ENCODE peak calls at places on chromosomes 3 and 15, in five cellular contexts. One of them, this sample, is unnamed.

GRCh38 chr3:53236112-53236841 is 19.5 kb downstream of the TKT start:
- DNase-seq in activated CD8-positive, alpha-beta T cell treated with anti-CD3 and anti-CD28 coated beads for 36 hours: no peak
- DNase-seq in nephron progenitor cell: no peak
- DNase-seq in bronchial epithelial cell: peak; percentile 72
- DNase-seq in breast epithelium: no peak
- DNase-seq in this sample: no peak

GRCh38 chr15:60396964-60397771 is 618 bp downstream of the ANXA2 start:
- DNase-seq in activated CD8-positive, alpha-beta T cell treated with anti-CD3 and anti-CD28 coated beads for 36 hours: peak; percentile 76
- DNase-seq in nephron progenitor cell: peak; percentile 79
- DNase-seq in bronchial epithelial cell: peak; percentile 62
- DNase-seq in breast epithelium: peak; percentile 69
- DNase-seq in this sample: peak; percentile 78

GRCh38 chr3:165984589-165984988 is 147.4 kb upstream of the BCHE start:
- DNase-seq in activated CD8-positive, alpha-beta T cell treated with anti-CD3 and anti-CD28 coated beads for 36 hours: no peak
- DNase-seq in nephron progenitor cell: no peak
- DNase-seq in bronchial epithelial cell: no peak
- DNase-seq in breast epithelium: no peak
- DNase-seq in this sample: no peak

GRCh38 chr3:50164056-50164455 is 8.9 kb downstream of the SEMA3F start:
- DNase-seq in activated CD8-positive, alpha-beta T cell treated with anti-CD3 and anti-CD28 coated beads for 36 hours: no peak
- DNase-seq in nephron progenitor cell: no peak
- DNase-seq in bronchial epithelial cell: peak; percentile 88
- DNase-seq in breast epithelium: peak; percentile 89
- DNase-seq in this sample: no peak

GRCh38 chr3:81887448-81887847 is 126.0 kb upstream of the GBE1 start:
- DNase-seq in activated CD8-positive, alpha-beta T cell treated with anti-CD3 and anti-CD28 coated beads for 36 hours: no peak
- DNase-seq in nephron progenitor cell: no peak
- DNase-seq in bronchial epithelial cell: no peak
- DNase-seq in breast epithelium: no peak
- DNase-seq in this sample: no peak

GRCh38 chr3:54870423-54870822 is 57.4 kb downstream of the LRTM1 start:
- DNase-seq in activated CD8-positive, alpha-beta T cell treated with anti-CD3 and anti-CD28 coated beads for 36 hours: no peak
- DNase-seq in nephron progenitor cell: no peak
- DNase-seq in bronchial epithelial cell: peak; percentile 70
- DNase-seq in breast epithelium: no peak
- DNase-seq in this sample: no peak

GRCh38 chr3:155946178-155946577 is 75.7 kb downstream of the GMPS start:
- DNase-seq in activated CD8-positive, alpha-beta T cell treated with anti-CD3 and anti-CD28 coated beads for 36 hours: no peak
- DNase-seq in nephron progenitor cell: no peak
- DNase-seq in bronchial epithelial cell: peak; percentile 82
- DNase-seq in breast epithelium: no peak
- DNase-seq in this sample: no peak

GRCh38 chr3:73080201-73080966 is 18.9 kb downstream of the EBLN2 start:
- DNase-seq in activated CD8-positive, alpha-beta T cell treated with anti-CD3 and anti-CD28 coated beads for 36 hours: peak; percentile 48
- DNase-seq in nephron progenitor cell: no peak
- DNase-seq in bronchial epithelial cell: no peak
- DNase-seq in breast epithelium: no peak
- DNase-seq in this sample: peak; percentile 45

GRCh38 chr3:101026244-101026643 is 33.0 kb upstream of the ABI3BP start:
- DNase-seq in activated CD8-positive, alpha-beta T cell treated with anti-CD3 and anti-CD28 coated beads for 36 hours: no peak
- DNase-seq in nephron progenitor cell: no peak
- DNase-seq in bronchial epithelial cell: no peak
- DNase-seq in breast epithelium: no peak
- DNase-seq in this sample: no peak

GRCh38 chr15:57172925-57173324 is 203.4 kb upstream of the CGNL1 start:
- DNase-seq in activated CD8-positive, alpha-beta T cell treated with anti-CD3 and anti-CD28 coated beads for 36 hours: no peak
- DNase-seq in nephron progenitor cell: no peak
- DNase-seq in bronchial epithelial cell: no peak
- DNase-seq in breast epithelium: no peak
- DNase-seq in this sample: no peak

GRCh38 chr3:30353711-30354467 is 252.5 kb upstream of the TGFBR2 start:
- DNase-seq in activated CD8-positive, alpha-beta T cell treated with anti-CD3 and anti-CD28 coated beads for 36 hours: peak; percentile 74
- DNase-seq in nephron progenitor cell: no peak
- DNase-seq in bronchial epithelial cell: peak; percentile 85
- DNase-seq in breast epithelium: no peak
- DNase-seq in this sample: no peak

GRCh38 chr3:45885979-45886711 is at the start of gene CCR9:
- DNase-seq in activated CD8-positive, alpha-beta T cell treated with anti-CD3 and anti-CD28 coated beads for 36 hours: no peak
- DNase-seq in nephron progenitor cell: no peak
- DNase-seq in bronchial epithelial cell: no peak
- DNase-seq in breast epithelium: no peak
- DNase-seq in this sample: no peak

GRCh38 chr3:45610129-45610528 is 15.6 kb downstream of the LIMD1 start:
- DNase-seq in activated CD8-positive, alpha-beta T cell treated with anti-CD3 and anti-CD28 coated beads for 36 hours: no peak
- DNase-seq in nephron progenitor cell: no peak
- DNase-seq in bronchial epithelial cell: no peak
- DNase-seq in breast epithelium: no peak
- DNase-seq in this sample: no peak

GRCh38 chr3:182789371-182789770 is 3.9 kb upstream of the ATP11B start:
- DNase-seq in activated CD8-positive, alpha-beta T cell treated with anti-CD3 and anti-CD28 coated beads for 36 hours: no peak
- DNase-seq in nephron progenitor cell: no peak
- DNase-seq in bronchial epithelial cell: peak; percentile 20
- DNase-seq in breast epithelium: no peak
- DNase-seq in this sample: no peak

GRCh38 chr3:152202976-152203626 is 65.6 kb upstream of the MBNL1 start:
- DNase-seq in activated CD8-positive, alpha-beta T cell treated with anti-CD3 and anti-CD28 coated beads for 36 hours: peak; percentile 45
- DNase-seq in nephron progenitor cell: no peak
- DNase-seq in bronchial epithelial cell: no peak
- DNase-seq in breast epithelium: no peak
- DNase-seq in this sample: no peak

GRCh38 chr15:86865920-86866319 is 786.2 kb downstream of the AGBL1 start:
- DNase-seq in activated CD8-positive, alpha-beta T cell treated with anti-CD3 and anti-CD28 coated beads for 36 hours: no peak
- DNase-seq in nephron progenitor cell: no peak
- DNase-seq in bronchial epithelial cell: no peak
- DNase-seq in breast epithelium: no peak
- DNase-seq in this sample: no peak

GRCh38 chr3:58861551-58861950 is 188.3 kb downstream of the CFAP20DC start:
- DNase-seq in activated CD8-positive, alpha-beta T cell treated with anti-CD3 and anti-CD28 coated beads for 36 hours: no peak
- DNase-seq in nephron progenitor cell: no peak
- DNase-seq in bronchial epithelial cell: no peak
- DNase-seq in breast epithelium: no peak
- DNase-seq in this sample: no peak

GRCh38 chr15:40471778-40472130 is 970 bp downstream of the CHST14 start:
- DNase-seq in activated CD8-positive, alpha-beta T cell treated with anti-CD3 and anti-CD28 coated beads for 36 hours: no peak
- DNase-seq in nephron progenitor cell: peak; percentile 27
- DNase-seq in bronchial epithelial cell: no peak
- DNase-seq in breast epithelium: no peak
- DNase-seq in this sample: no peak

GRCh38 chr3:55923626-55924025 is 436.5 kb upstream of the WNT5A start:
- DNase-seq in activated CD8-positive, alpha-beta T cell treated with anti-CD3 and anti-CD28 coated beads for 36 hours: no peak
- DNase-seq in nephron progenitor cell: no peak
- DNase-seq in bronchial epithelial cell: no peak
- DNase-seq in breast epithelium: no peak
- DNase-seq in this sample: no peak

GRCh38 chr3:69710153-69710977 is 28.9 kb upstream of the MITF start:
- DNase-seq in activated CD8-positive, alpha-beta T cell treated with anti-CD3 and anti-CD28 coated beads for 36 hours: no peak
- DNase-seq in nephron progenitor cell: no peak
- DNase-seq in bronchial epithelial cell: peak; percentile 15
- DNase-seq in breast epithelium: no peak
- DNase-seq in this sample: no peak

GRCh38 chr3:177475266-177475665 is 278.0 kb upstream of the TBL1XR1 start:
- DNase-seq in activated CD8-positive, alpha-beta T cell treated with anti-CD3 and anti-CD28 coated beads for 36 hours: no peak
- DNase-seq in nephron progenitor cell: no peak
- DNase-seq in bronchial epithelial cell: no peak
- DNase-seq in breast epithelium: no peak
- DNase-seq in this sample: no peak

GRCh38 chr3:195197764-195198423 is 73.1 kb downstream of the XXYLT1 start:
- DNase-seq in activated CD8-positive, alpha-beta T cell treated with anti-CD3 and anti-CD28 coated beads for 36 hours: no peak
- DNase-seq in nephron progenitor cell: no peak
- DNase-seq in bronchial epithelial cell: peak; percentile 96
- DNase-seq in breast epithelium: no peak
- DNase-seq in this sample: no peak

GRCh38 chr3:115697263-115698053 is 74.1 kb downstream of the GAP43 start:
- DNase-seq in activated CD8-positive, alpha-beta T cell treated with anti-CD3 and anti-CD28 coated beads for 36 hours: no peak
- DNase-seq in nephron progenitor cell: no peak
- DNase-seq in bronchial epithelial cell: no peak
- DNase-seq in breast epithelium: no peak
- DNase-seq in this sample: no peak

GRCh38 chr3:59515936-59516335 is 466.1 kb upstream of the CFAP20DC start:
- DNase-seq in activated CD8-positive, alpha-beta T cell treated with anti-CD3 and anti-CD28 coated beads for 36 hours: no peak
- DNase-seq in nephron progenitor cell: no peak
- DNase-seq in bronchial epithelial cell: no peak
- DNase-seq in breast epithelium: no peak
- DNase-seq in this sample: no peak

GRCh38 chr15:77685082-77685815 is 52.5 kb upstream of the LINGO1 start:
- DNase-seq in activated CD8-positive, alpha-beta T cell treated with anti-CD3 and anti-CD28 coated beads for 36 hours: no peak
- DNase-seq in nephron progenitor cell: no peak
- DNase-seq in bronchial epithelial cell: no peak
- DNase-seq in breast epithelium: no peak
- DNase-seq in this sample: no peak

GRCh38 chr3:32146669-32147315 is 40.4 kb downstream of the GPD1L start:
- DNase-seq in activated CD8-positive, alpha-beta T cell treated with anti-CD3 and anti-CD28 coated beads for 36 hours: no peak
- DNase-seq in nephron progenitor cell: no peak
- DNase-seq in bronchial epithelial cell: peak; percentile 27
- DNase-seq in breast epithelium: no peak
- DNase-seq in this sample: no peak

GRCh38 chr3:32143849-32144757 is 37.7 kb downstream of the GPD1L start:
- DNase-seq in activated CD8-positive, alpha-beta T cell treated with anti-CD3 and anti-CD28 coated beads for 36 hours: peak; percentile 57
- DNase-seq in nephron progenitor cell: peak; percentile 56
- DNase-seq in bronchial epithelial cell: peak; percentile 93
- DNase-seq in breast epithelium: no peak
- DNase-seq in this sample: peak; percentile 58

GRCh38 chr3:32147509-32147908 is 41.1 kb downstream of the GPD1L start:
- DNase-seq in activated CD8-positive, alpha-beta T cell treated with anti-CD3 and anti-CD28 coated beads for 36 hours: no peak
- DNase-seq in nephron progenitor cell: no peak
- DNase-seq in bronchial epithelial cell: peak; percentile 38
- DNase-seq in breast epithelium: no peak
- DNase-seq in this sample: no peak

GRCh38 chr3:32148356-32148755 is 41.9 kb downstream of the GPD1L start:
- DNase-seq in activated CD8-positive, alpha-beta T cell treated with anti-CD3 and anti-CD28 coated beads for 36 hours: no peak
- DNase-seq in nephron progenitor cell: no peak
- DNase-seq in bronchial epithelial cell: no peak
- DNase-seq in breast epithelium: no peak
- DNase-seq in this sample: no peak

GRCh38 chr3:32147935-32148334 is 41.5 kb downstream of the GPD1L start:
- DNase-seq in activated CD8-positive, alpha-beta T cell treated with anti-CD3 and anti-CD28 coated beads for 36 hours: no peak
- DNase-seq in nephron progenitor cell: no peak
- DNase-seq in bronchial epithelial cell: no peak
- DNase-seq in breast epithelium: no peak
- DNase-seq in this sample: no peak
- TF ChIP-seq CTCF in activated CD8-positive, alpha-beta T cell treated with anti-CD3 and anti-CD28 coated beads for 36 hours: no peak
- TF ChIP-seq CTCF in nephron progenitor cell: no peak
- TF ChIP-seq CTCF in bronchial epithelial cell: peak; percentile 1
- TF ChIP-seq CTCF in breast epithelium: no peak
- TF ChIP-seq CTCF in this sample: no peak

GRCh38 chr3:190892328-190893011 is 30.0 kb upstream of the GMNC start:
- DNase-seq in activated CD8-positive, alpha-beta T cell treated with anti-CD3 and anti-CD28 coated beads for 36 hours: no peak
- DNase-seq in nephron progenitor cell: no peak
- DNase-seq in bronchial epithelial cell: peak; percentile 14
- DNase-seq in breast epithelium: no peak
- DNase-seq in this sample: no peak
- TF ChIP-seq CTCF in activated CD8-positive, alpha-beta T cell treated with anti-CD3 and anti-CD28 coated beads for 36 hours: no peak
- TF ChIP-seq CTCF in nephron progenitor cell: no peak
- TF ChIP-seq CTCF in bronchial epithelial cell: no peak
- TF ChIP-seq CTCF in breast epithelium: no peak
- TF ChIP-seq CTCF in this sample: no peak

DNA sequence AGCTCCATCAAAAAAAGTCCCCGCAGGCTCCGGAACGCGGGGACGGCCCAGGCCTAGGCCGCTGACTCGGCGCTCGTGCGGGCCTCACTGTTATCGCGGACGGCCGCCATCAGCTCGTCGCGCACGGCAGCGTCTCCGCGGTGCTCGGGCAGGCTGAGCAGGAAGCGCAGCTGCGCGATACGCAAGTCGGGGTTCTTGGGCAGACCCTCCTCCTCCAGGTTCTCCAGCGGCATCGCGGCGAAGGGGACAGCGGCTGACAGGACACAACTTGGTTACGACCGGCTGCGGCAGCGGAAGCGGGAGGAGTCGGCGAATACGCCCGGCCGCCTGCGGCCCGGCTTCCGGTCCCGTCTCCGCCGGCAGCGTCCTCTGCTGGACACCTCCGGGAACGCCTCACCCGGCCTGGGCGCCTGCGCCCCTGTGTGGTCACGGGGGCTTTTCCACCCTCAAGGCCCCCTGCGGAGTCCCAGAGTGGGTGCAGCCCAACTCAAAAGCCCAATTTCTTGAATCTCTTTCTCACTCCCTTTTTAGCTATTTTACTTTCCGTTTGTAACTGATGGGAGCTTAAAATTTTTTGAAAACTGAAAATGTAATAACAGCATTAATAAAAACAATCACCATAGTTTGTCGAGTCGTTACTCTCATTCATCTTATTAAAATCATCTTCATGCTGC is at the start of gene PSMD6:
- DNase-seq in activated CD8-positive, alpha-beta T cell treated with anti-CD3 and anti-CD28 coated beads for 36 hours: peak; percentile 92
- DNase-seq in nephron progenitor cell: peak; percentile 95
- DNase-seq in bronchial epithelial cell: peak; percentile 67
- DNase-seq in breast epithelium: peak; percentile 86
- DNase-seq in this sample: peak; percentile 87
- TF ChIP-seq CTCF in activated CD8-positive, alpha-beta T cell treated with anti-CD3 and anti-CD28 coated beads for 36 hours: peak; percentile 98
- TF ChIP-seq CTCF in nephron progenitor cell: peak; percentile 100
- TF ChIP-seq CTCF in bronchial epithelial cell: peak; percentile 100
- TF ChIP-seq CTCF in breast epithelium: peak; percentile 99
- TF ChIP-seq CTCF in this sample: peak; percentile 100

GRCh38 chr15:71629147-71629760 is 181.1 kb upstream of the NR2E3 start:
- DNase-seq in activated CD8-positive, alpha-beta T cell treated with anti-CD3 and anti-CD28 coated beads for 36 hours: no peak
- DNase-seq in nephron progenitor cell: no peak
- DNase-seq in bronchial epithelial cell: no peak
- DNase-seq in breast epithelium: no peak
- DNase-seq in this sample: no peak
- TF ChIP-seq CTCF in activated CD8-positive, alpha-beta T cell treated with anti-CD3 and anti-CD28 coated beads for 36 hours: no peak
- TF ChIP-seq CTCF in nephron progenitor cell: no peak
- TF ChIP-seq CTCF in bronchial epithelial cell: no peak
- TF ChIP-seq CTCF in breast epithelium: no peak
- TF ChIP-seq CTCF in this sample: no peak

This sample was measured in GM13977.